ENCODE peak calls at places on chromosomes 7 and 10, in four cellular contexts. B, P, Z and Q are unnamed samples.
A peak's percentile ranks its signal among the peaks of the same experiment; 100 is the strongest.

GRCh38 chr7:4748267-4748666 is 27.2 kb upstream of the AP5Z1 start:
- DNase-seq in B (no peak), P (no peak), Z (no peak), Q (no peak)

GRCh38 chr10:124534231-124534798 is 72.7 kb downstream of the LHPP start:
- DNase-seq in B (no peak), P (no peak), Z (peak; percentile 55), Q (peak; percentile 38)

GRCh38 chr10:89466599-89467035 is 52.2 kb downstream of the IFIT5 start:
- DNase-seq in B (peak; percentile 30), P (peak; percentile 48), Z (no peak), Q (no peak)

GRCh38 chr7:3218561-3219225 is 82.4 kb upstream of the SDK1 start:
- DNase-seq in B (no peak), P (no peak), Z (no peak), Q (no peak)

GRCh38 chr10:132862485-132863420 is 76.8 kb upstream of the NKX6-2 start:
- DNase-seq in B (no peak), P (no peak), Z (peak; percentile 8), Q (no peak)

GRCh38 chr7:69820479-69821192 is 222.4 kb downstream of the AUTS2 start:
- DNase-seq in B (no peak), P (no peak), Z (no peak), Q (no peak)

GRCh38 chr7:10040674-10041073 is 933.0 kb upstream of the PHF14 start:
- DNase-seq in B (no peak), P (no peak), Z (no peak), Q (no peak)

GRCh38 chr7:75732764-75733630 is 5.7 kb downstream of the HIP1 start:
- DNase-seq in B (peak; percentile 92), P (peak; percentile 93), Z (peak; percentile 27), Q (peak; percentile 73)

GRCh38 chr10:69958232-69958902 is 94.3 kb upstream of the MACROH2A2 start:
- DNase-seq in B (peak; percentile 84), P (peak; percentile 34), Z (no peak), Q (no peak)

GRCh38 chr7:110534241-110534931 is 556.5 kb upstream of the LRRN3 start:
- DNase-seq in B (no peak), P (no peak), Z (no peak), Q (no peak)

GRCh38 chr7:11168622-11169170 is 195.0 kb downstream of the PHF14 start:
- DNase-seq in B (no peak), P (no peak), Z (no peak), Q (no peak)

GRCh38 chr10:373015-373414 is 237.8 kb downstream of the ZMYND11 start:
- DNase-seq in B (peak; percentile 15), P (no peak), Z (no peak), Q (no peak)

GRCh38 chr7:32673275-32673983 is 178.1 kb downstream of the AVL9 start:
- DNase-seq in B (no peak), P (no peak), Z (no peak), Q (no peak)

GRCh38 chr7:92831716-92832622 is 4.4 kb downstream of the CDK6 start:
- DNase-seq in B (peak; percentile 55), P (peak; percentile 88), Z (no peak), Q (no peak)

GRCh38 chr10:63675171-63675570 is 154.0 kb downstream of the REEP3 start:
- DNase-seq in B (peak; percentile 12), P (no peak), Z (no peak), Q (no peak)

GRCh38 chr7:45921699-45922519 is 837 bp upstream of the IGFBP3 start:
- DNase-seq in B (peak; percentile 62), P (peak; percentile 90), Z (peak; percentile 77), Q (peak; percentile 85)

GRCh38 chr7:120740348-120740747 is 117.6 kb downstream of the TSPAN12 start:
- DNase-seq in B (no peak), P (peak; percentile 19), Z (no peak), Q (no peak)

GRCh38 chr10:114367676-114368391 is 36.5 kb downstream of the AFAP1L2 start:
- DNase-seq in B (no peak), P (peak; percentile 69), Z (peak; percentile 47), Q (no peak)

GRCh38 chr10:58706836-58707235 is 194.2 kb downstream of the BICC1 start:
- DNase-seq in B (no peak), P (no peak), Z (no peak), Q (no peak)

GRCh38 chr7:3607847-3608246 is 306.8 kb downstream of the SDK1 start:
- DNase-seq in B (no peak), P (no peak), Z (no peak), Q (no peak)